ENCODE peak calls at places on chromosomes 6 and 20, in nine cellular contexts. One of them, this sample, is unnamed.

GRCh38 chr6:127463056-127463455 is 3.9 kb upstream of the KIAA0408 start:
- DNase-seq in naive thymus-derived CD8-positive, alpha-beta T cell: no peak
- DNase-seq in LNCaP clone FGC: peak; percentile 89
- DNase-seq in HT-29: no peak
- DNase-seq in naive B cell: no peak
- DNase-seq in NCI-H774: no peak
- DNase-seq in ELR: no peak
- DNase-seq in retinal pigment epithelial cell: no peak
- DNase-seq in B cell: no peak
- DNase-seq in this sample: no peak

GRCh38 chr6:23890543-23891227 is 235.3 kb upstream of the NRSN1 start:
- DNase-seq in naive thymus-derived CD8-positive, alpha-beta T cell: no peak
- DNase-seq in LNCaP clone FGC: no peak
- DNase-seq in HT-29: no peak
- DNase-seq in naive B cell: no peak
- DNase-seq in NCI-H774: no peak
- DNase-seq in ELR: peak; percentile 0
- DNase-seq in retinal pigment epithelial cell: no peak
- DNase-seq in B cell: no peak
- DNase-seq in this sample: no peak

GRCh38 chr6:73394577-73395354 is at the start of gene DDX43:
- DNase-seq in naive thymus-derived CD8-positive, alpha-beta T cell: peak; percentile 19
- DNase-seq in LNCaP clone FGC: peak; percentile 84
- DNase-seq in HT-29: no peak
- DNase-seq in naive B cell: peak; percentile 44
- DNase-seq in NCI-H774: peak; percentile 96
- DNase-seq in ELR: no peak
- DNase-seq in retinal pigment epithelial cell: no peak
- DNase-seq in B cell: peak; percentile 73
- DNase-seq in this sample: no peak

GRCh38 chr6:113871975-113872374 is 14.8 kb downstream of the MARCKS start:
- DNase-seq in naive thymus-derived CD8-positive, alpha-beta T cell: no peak
- DNase-seq in LNCaP clone FGC: no peak
- DNase-seq in HT-29: no peak
- DNase-seq in naive B cell: no peak
- DNase-seq in NCI-H774: no peak
- DNase-seq in ELR: no peak
- DNase-seq in retinal pigment epithelial cell: no peak
- DNase-seq in B cell: no peak
- DNase-seq in this sample: no peak

GRCh38 chr6:2783188-2783957 is 18.2 kb downstream of the WRNIP1 start:
- DNase-seq in naive thymus-derived CD8-positive, alpha-beta T cell: no peak
- DNase-seq in LNCaP clone FGC: peak; percentile 26
- DNase-seq in HT-29: peak; percentile 56
- DNase-seq in naive B cell: no peak
- DNase-seq in NCI-H774: no peak
- DNase-seq in ELR: no peak
- DNase-seq in retinal pigment epithelial cell: no peak
- DNase-seq in B cell: no peak
- DNase-seq in this sample: no peak

GRCh38 chr20:48737463-48738093 is 90.2 kb downstream of the PREX1 start:
- DNase-seq in naive thymus-derived CD8-positive, alpha-beta T cell: no peak
- DNase-seq in LNCaP clone FGC: no peak
- DNase-seq in HT-29: no peak
- DNase-seq in naive B cell: no peak
- DNase-seq in NCI-H774: no peak
- DNase-seq in ELR: no peak
- DNase-seq in retinal pigment epithelial cell: no peak
- DNase-seq in B cell: no peak
- DNase-seq in this sample: no peak

GRCh38 chr6:85124472-85125428 is 325.1 kb upstream of the NT5E start:
- DNase-seq in naive thymus-derived CD8-positive, alpha-beta T cell: no peak
- DNase-seq in LNCaP clone FGC: no peak
- DNase-seq in HT-29: no peak
- DNase-seq in naive B cell: no peak
- DNase-seq in NCI-H774: no peak
- DNase-seq in ELR: no peak
- DNase-seq in retinal pigment epithelial cell: no peak
- DNase-seq in B cell: no peak
- DNase-seq in this sample: no peak

GRCh38 chr6:136897071-136897470 is 25.0 kb upstream of the SLC35D3 start:
- DNase-seq in naive thymus-derived CD8-positive, alpha-beta T cell: no peak
- DNase-seq in LNCaP clone FGC: peak; percentile 85
- DNase-seq in HT-29: no peak
- DNase-seq in naive B cell: no peak
- DNase-seq in NCI-H774: peak; percentile 51
- DNase-seq in ELR: no peak
- DNase-seq in retinal pigment epithelial cell: no peak
- DNase-seq in B cell: no peak
- DNase-seq in this sample: no peak

GRCh38 chr6:136566851-136567250 is 16.6 kb upstream of the MAP7 start:
- DNase-seq in naive thymus-derived CD8-positive, alpha-beta T cell: no peak
- DNase-seq in LNCaP clone FGC: no peak
- DNase-seq in HT-29: no peak
- DNase-seq in naive B cell: no peak
- DNase-seq in NCI-H774: no peak
- DNase-seq in ELR: no peak
- DNase-seq in retinal pigment epithelial cell: no peak
- DNase-seq in B cell: no peak
- DNase-seq in this sample: no peak

GRCh38 chr6:157800420-157801237 is 22.4 kb upstream of the SNX9 start:
- DNase-seq in naive thymus-derived CD8-positive, alpha-beta T cell: no peak
- DNase-seq in LNCaP clone FGC: no peak
- DNase-seq in HT-29: no peak
- DNase-seq in naive B cell: no peak
- DNase-seq in NCI-H774: no peak
- DNase-seq in ELR: peak; percentile 85
- DNase-seq in retinal pigment epithelial cell: no peak
- DNase-seq in B cell: no peak
- DNase-seq in this sample: no peak

GRCh38 chr20:29690274-29690673 is 1567.2 kb upstream of the DEFB115 start:
- DNase-seq in naive thymus-derived CD8-positive, alpha-beta T cell: no peak
- DNase-seq in LNCaP clone FGC: no peak
- DNase-seq in HT-29: no peak
- DNase-seq in naive B cell: no peak
- DNase-seq in NCI-H774: no peak
- DNase-seq in ELR: no peak
- DNase-seq in retinal pigment epithelial cell: no peak
- DNase-seq in B cell: no peak
- DNase-seq in this sample: no peak

GRCh38 chr20:20820104-20820503 is 107.7 kb upstream of the RALGAPA2 start:
- DNase-seq in naive thymus-derived CD8-positive, alpha-beta T cell: no peak
- DNase-seq in LNCaP clone FGC: no peak
- DNase-seq in HT-29: peak; percentile 45
- DNase-seq in naive B cell: no peak
- DNase-seq in NCI-H774: no peak
- DNase-seq in ELR: peak; percentile 15
- DNase-seq in retinal pigment epithelial cell: no peak
- DNase-seq in B cell: no peak
- DNase-seq in this sample: peak; percentile 59

GRCh38 chr6:7561153-7561964 is 19.9 kb downstream of the DSP start:
- DNase-seq in naive thymus-derived CD8-positive, alpha-beta T cell: no peak
- DNase-seq in LNCaP clone FGC: peak; percentile 98
- DNase-seq in HT-29: peak; percentile 86
- DNase-seq in naive B cell: no peak
- DNase-seq in NCI-H774: peak; percentile 94
- DNase-seq in ELR: no peak
- DNase-seq in retinal pigment epithelial cell: no peak
- DNase-seq in B cell: no peak
- DNase-seq in this sample: no peak

GRCh38 chr20:10427060-10427692 is 6.8 kb downstream of the MKKS start:
- DNase-seq in naive thymus-derived CD8-positive, alpha-beta T cell: peak; percentile 29
- DNase-seq in LNCaP clone FGC: no peak
- DNase-seq in HT-29: peak; percentile 69
- DNase-seq in naive B cell: peak; percentile 23
- DNase-seq in NCI-H774: peak; percentile 44
- DNase-seq in ELR: peak; percentile 77
- DNase-seq in retinal pigment epithelial cell: peak; percentile 15
- DNase-seq in B cell: peak; percentile 57
- DNase-seq in this sample: peak; percentile 72

GRCh38 chr6:134422426-134423231 is 104.7 kb upstream of the SGK1 start:
- DNase-seq in naive thymus-derived CD8-positive, alpha-beta T cell: no peak
- DNase-seq in LNCaP clone FGC: no peak
- DNase-seq in HT-29: no peak
- DNase-seq in naive B cell: no peak
- DNase-seq in NCI-H774: no peak
- DNase-seq in ELR: peak; percentile 99
- DNase-seq in retinal pigment epithelial cell: peak; percentile 71
- DNase-seq in B cell: no peak
- DNase-seq in this sample: no peak

GRCh38 chr6:37696841-37697735 is 595 bp downstream of the MDGA1 start:
- DNase-seq in naive thymus-derived CD8-positive, alpha-beta T cell: peak; percentile 40
- DNase-seq in LNCaP clone FGC: no peak
- DNase-seq in HT-29: no peak
- DNase-seq in naive B cell: peak; percentile 58
- DNase-seq in NCI-H774: no peak
- DNase-seq in ELR: peak; percentile 54
- DNase-seq in retinal pigment epithelial cell: no peak
- DNase-seq in B cell: peak; percentile 71
- DNase-seq in this sample: no peak

GRCh38 chr20:50645253-50646068 is 45.9 kb downstream of the RIPOR3 start:
- DNase-seq in naive thymus-derived CD8-positive, alpha-beta T cell: no peak
- DNase-seq in LNCaP clone FGC: no peak
- DNase-seq in HT-29: peak; percentile 99
- DNase-seq in naive B cell: no peak
- DNase-seq in NCI-H774: no peak
- DNase-seq in ELR: peak; percentile 100
- DNase-seq in retinal pigment epithelial cell: peak; percentile 77
- DNase-seq in B cell: no peak
- DNase-seq in this sample: no peak

GRCh38 chr6:117549606-117550005 is 52.7 kb downstream of the GOPC start:
- DNase-seq in naive thymus-derived CD8-positive, alpha-beta T cell: no peak
- DNase-seq in LNCaP clone FGC: no peak
- DNase-seq in HT-29: no peak
- DNase-seq in naive B cell: no peak
- DNase-seq in NCI-H774: no peak
- DNase-seq in ELR: no peak
- DNase-seq in retinal pigment epithelial cell: no peak
- DNase-seq in B cell: no peak
- DNase-seq in this sample: peak; percentile 25

GRCh38 chr6:89140347-89141159 is 5.3 kb upstream of the PM20D2 start:
- DNase-seq in naive thymus-derived CD8-positive, alpha-beta T cell: no peak
- DNase-seq in LNCaP clone FGC: no peak
- DNase-seq in HT-29: peak; percentile 58
- DNase-seq in naive B cell: no peak
- DNase-seq in NCI-H774: no peak
- DNase-seq in ELR: peak; percentile 59
- DNase-seq in retinal pigment epithelial cell: no peak
- DNase-seq in B cell: no peak
- DNase-seq in this sample: no peak

This sample was measured in Karpas-422.